ENCODE peak calls at places on chromosome 3, in four cellular contexts. Z is SJSA1, U is cardiac muscle cell, O is IMR-90. P is an unnamed sample. For H3K4me1, the result is how much of the 10 kb centered on the place peaks cover.

GRCh38 chr3:61315874-61316273 is 64.6 kb upstream of the FHIT start:
- DNase-seq in Z (no peak), U (peak), O (no peak), P (no peak)

GRCh38 chr3:66039590-66039887 is 821 bp upstream of the MAGI1 start:
- DNase-seq in Z (no peak), U (peak), O (no peak), P (peak)

GRCh38 chr3:106711650-106712049 is 665.6 kb upstream of the CCDC54 start:
- DNase-seq in Z (peak), U (peak), O (peak), P (no peak)

GRCh38 chr3:161700998-161701397 is 204.4 kb downstream of the OTOL1 start:
- DNase-seq in Z (no peak), U (no peak), O (no peak), P (no peak)

GRCh38 chr3:25064681-25065080 is 363.4 kb upstream of the RARB start:
- DNase-seq in Z (no peak), U (no peak), O (no peak), P (no peak)

GRCh38 chr3:106139834-106140233 is 271.0 kb upstream of the CBLB start:
- DNase-seq in Z (no peak), U (no peak), O (no peak), P (no peak)

GRCh38 chr3:14429237-14429636 is 26.8 kb downstream of the SLC6A6 start:
- DNase-seq in Z (no peak), U (no peak), O (peak), P (peak)

GRCh38 chr3:23760871-23761373 is 44.8 kb upstream of the UBE2E1 start:
- DNase-seq in Z (no peak), U (no peak), O (no peak), P (no peak)

GRCh38 chr3:40718209-40718608 is 193.4 kb downstream of the ZNF621 start:
- DNase-seq in Z (no peak), U (no peak), O (no peak), P (no peak)

GRCh38 chr3:172092658-172093057 is 53.3 kb downstream of the FNDC3B start:
- DNase-seq in Z (no peak), U (no peak), O (no peak), P (no peak)

GRCh38 chr3:4828279-4829030 is 150.8 kb upstream of the BHLHE40 start:
- DNase-seq in Z (peak), U (peak), O (peak), P (no peak)

GRCh38 chr3:38585791-38586420 is 63.6 kb downstream of the SCN5A start:
- DNase-seq in Z (no peak), U (no peak), O (no peak), P (no peak)

GRCh38 chr3:4770561-4770960 is 208.7 kb upstream of the BHLHE40 start:
- DNase-seq in Z (no peak), U (no peak), O (no peak), P (no peak)

GRCh38 chr3:131393868-131394267 is 12.3 kb downstream of the NUDT16 start:
- DNase-seq in Z (no peak), U (no peak), O (no peak), P (no peak)

GRCh38 chr3:5426094-5426883 is 238.8 kb downstream of the EDEM1 start:
- DNase-seq in Z (peak), U (peak), O (peak), P (peak)

GRCh38 chr3:195071011-195071728 is 199.8 kb downstream of the XXYLT1 start:
- DNase-seq in Z (no peak), U (no peak), O (no peak), P (peak)

GRCh38 chr3:106272302-106272701 is 403.5 kb upstream of the CBLB start:
- DNase-seq in Z (no peak), U (no peak), O (no peak), P (no peak)

GRCh38 chr3:169144691-169145090 is 518.8 kb downstream of the MECOM start:
- DNase-seq in Z (no peak), U (peak), O (peak), P (no peak)

GRCh38 chr3:113227146-113227545 is 15.8 kb downstream of the BOC start:
- DNase-seq in Z (no peak), U (no peak), O (no peak), P (no peak)

GRCh38 chr3:140753865-140754754 is 76.2 kb downstream of the TRIM42 start:
- DNase-seq in Z (no peak), U (no peak), O (no peak), P (no peak)

GRCh38 chr3:177554900-177555759 is 357.8 kb upstream of the TBL1XR1 start:
- DNase-seq in Z (no peak), U (peak), O (peak), P (no peak)

GRCh38 chr3:149316427-149316826 is 17.0 kb downstream of the TM4SF18 start:
- DNase-seq in Z (no peak), U (no peak), O (peak), P (no peak)

GRCh38 chr3:149314807-149315578 is 18.4 kb downstream of the TM4SF18 start:
- DNase-seq in Z (peak), U (peak), O (peak), P (no peak)

GRCh38 chr3:149313542-149313941 is 19.9 kb downstream of the TM4SF18 start:
- DNase-seq in Z (no peak), U (no peak), O (no peak), P (no peak)

GRCh38 chr3:149317072-149317471 is 16.4 kb downstream of the TM4SF18 start:
- DNase-seq in Z (no peak), U (no peak), O (no peak), P (no peak)

DNA sequence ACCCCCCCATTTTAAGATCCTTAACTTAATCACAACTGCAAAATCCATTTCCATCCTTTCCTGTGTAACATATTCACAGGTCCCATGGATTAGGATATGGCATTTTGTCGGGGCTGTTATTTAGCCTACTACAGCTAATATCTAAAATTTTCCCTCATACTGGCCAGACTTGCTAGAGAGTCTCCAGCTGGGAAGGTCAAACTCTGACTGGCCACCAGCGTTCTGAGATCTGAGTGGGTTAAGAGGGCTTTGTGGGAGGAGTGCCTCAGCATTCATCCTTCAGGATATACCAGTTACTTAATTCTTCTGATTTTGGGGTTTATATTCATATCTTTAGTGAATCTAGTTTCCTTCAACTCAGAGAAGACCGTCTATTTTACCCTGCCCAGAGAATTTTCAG is 17.7 kb downstream of the TM4SF18 start:
- DNase-seq in Z (no peak), U (peak), O (no peak), P (no peak)
- H3K4me1 ChIP-seq in Z (under half), U (under half), O (under half), P (under half)

DNA sequence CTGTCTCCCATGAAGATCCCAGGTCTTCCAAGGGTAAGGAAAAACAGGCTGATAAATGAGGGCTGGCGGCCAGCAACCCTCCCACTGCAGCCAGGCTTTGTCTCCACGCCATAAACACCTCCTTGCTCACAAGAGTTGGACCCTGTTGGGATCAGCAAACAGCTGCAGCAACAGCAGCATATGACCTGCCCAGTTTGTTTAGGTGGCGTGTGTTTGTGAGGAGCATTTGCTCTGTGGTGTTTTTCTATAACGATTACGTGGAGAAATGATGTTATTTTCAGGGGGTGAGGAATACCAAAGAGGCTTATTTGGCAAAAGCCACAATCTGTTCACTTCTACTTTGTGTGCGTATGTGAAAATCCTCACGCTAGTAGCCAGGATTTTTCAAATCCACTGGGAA is 58.5 kb downstream of the RFTN1 start:
- DNase-seq in Z (no peak), U (no peak), O (no peak), P (no peak)
- H3K27ac ChIP-seq in Z (no peak), U (no peak), O (no peak), P (no peak)

DNA sequence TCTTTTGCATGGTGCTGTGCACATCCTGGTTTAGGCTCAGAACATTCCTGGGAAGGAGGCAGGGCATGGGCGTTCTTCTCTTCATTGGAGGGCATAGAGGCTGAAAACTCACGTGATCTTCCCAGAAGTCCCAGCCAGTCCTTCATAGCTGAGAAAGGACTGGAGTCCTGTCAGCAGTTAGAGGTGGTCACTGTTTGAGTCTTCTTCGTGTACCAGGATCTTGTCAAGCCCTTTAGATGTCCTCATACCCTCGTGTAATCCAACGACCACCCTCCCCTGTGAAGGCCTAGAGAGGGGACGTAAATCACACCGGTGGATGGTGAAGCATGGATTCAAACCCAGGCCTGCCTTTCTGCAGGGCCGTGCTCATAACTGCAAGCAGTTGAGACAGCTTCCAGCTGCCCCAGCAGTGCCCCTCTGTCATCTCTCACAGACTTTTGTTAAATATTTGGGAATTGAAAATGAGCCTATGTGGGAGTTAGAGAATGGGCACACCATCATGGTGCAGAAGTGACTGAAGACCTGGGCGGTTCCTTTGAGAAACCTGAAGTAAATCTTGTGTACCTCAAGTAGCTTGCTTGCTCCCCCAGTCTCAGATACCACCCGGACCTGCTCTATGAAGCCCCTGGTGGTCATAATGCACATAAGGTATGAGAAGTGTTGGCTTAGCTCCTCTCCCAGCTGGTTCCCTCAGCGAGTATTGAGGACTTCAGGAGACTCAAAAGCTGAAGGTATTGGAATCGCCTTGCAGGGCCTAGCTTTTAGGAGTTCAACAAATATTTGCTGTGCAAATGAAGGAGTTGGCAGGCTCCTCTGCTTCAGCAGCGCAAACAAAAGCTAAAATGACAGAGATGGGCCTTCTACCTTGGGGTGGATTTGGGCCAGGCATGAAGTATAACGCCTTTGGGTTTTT is 1.4 kb downstream of the CMTM8 start:
- DNase-seq in Z (no peak), U (peak), O (no peak), P (no peak)
- H3K4me1 ChIP-seq in Z (under half), U (under half), O (under half), P (under half)

GRCh38 chr3:19886404-19886803 is 47.6 kb downstream of the EFHB start:
- DNase-seq in Z (no peak), U (no peak), O (no peak), P (no peak)

GRCh38 chr3:19891740-19892139 is 42.3 kb downstream of the EFHB start:
- DNase-seq in Z (no peak), U (no peak), O (peak), P (no peak)

GRCh38 chr3:19885468-19885867 is 48.5 kb downstream of the EFHB start:
- DNase-seq in Z (peak), U (peak), O (peak), P (no peak)

DNA sequence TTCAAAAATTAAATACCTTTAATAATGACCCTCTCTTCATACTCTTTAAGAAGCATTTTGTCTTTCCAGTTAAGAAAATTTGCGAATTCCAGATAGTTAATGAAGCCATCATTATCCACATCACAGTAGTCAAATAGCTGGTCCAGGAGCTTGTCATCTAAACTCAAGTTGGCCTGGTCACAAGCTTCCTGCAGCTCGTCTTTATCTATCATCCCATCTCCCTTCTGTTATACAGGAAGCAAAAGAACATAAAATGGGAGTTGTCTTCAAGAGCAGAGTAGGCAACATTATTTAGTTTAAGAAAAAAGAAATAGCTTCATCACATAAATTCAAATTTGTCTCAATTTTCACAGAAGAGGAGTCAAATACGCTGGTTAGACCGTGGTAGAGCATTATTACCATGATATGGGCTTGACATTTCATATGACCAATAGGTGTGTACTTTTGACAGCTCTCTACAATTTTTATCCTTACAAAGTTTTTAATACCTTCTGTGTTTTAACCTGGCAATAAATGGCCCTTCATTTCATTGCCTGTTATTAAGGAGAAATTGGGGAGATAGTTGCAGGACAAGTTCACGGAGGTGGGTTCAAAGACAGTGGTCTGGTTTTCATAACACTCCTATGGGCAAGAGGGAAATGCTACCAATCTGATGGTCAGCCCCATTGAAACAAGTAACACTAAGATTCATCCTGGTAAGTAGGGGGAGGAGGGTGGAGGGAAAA is 45.4 kb downstream of the EFHB start:
- DNase-seq in Z (no peak), U (peak), O (no peak), P (no peak)
- H3K27ac ChIP-seq in Z (peak), U (no peak), O (peak), P (no peak)

GRCh38 chr3:183587337-183587736 is 31.8 kb upstream of the KLHL6 start:
- DNase-seq in Z (no peak), U (no peak), O (no peak), P (no peak)
- H3K4me1 ChIP-seq in Z (under half), U (under half), O (under half), P (under half)

GRCh38 chr3:64086479-64086878 is 63.2 kb upstream of the PSMD6 start:
- DNase-seq in Z (no peak), U (no peak), O (no peak), P (no peak)
- H3K27ac ChIP-seq in Z (no peak), U (no peak), O (no peak), P (no peak)

DNA sequence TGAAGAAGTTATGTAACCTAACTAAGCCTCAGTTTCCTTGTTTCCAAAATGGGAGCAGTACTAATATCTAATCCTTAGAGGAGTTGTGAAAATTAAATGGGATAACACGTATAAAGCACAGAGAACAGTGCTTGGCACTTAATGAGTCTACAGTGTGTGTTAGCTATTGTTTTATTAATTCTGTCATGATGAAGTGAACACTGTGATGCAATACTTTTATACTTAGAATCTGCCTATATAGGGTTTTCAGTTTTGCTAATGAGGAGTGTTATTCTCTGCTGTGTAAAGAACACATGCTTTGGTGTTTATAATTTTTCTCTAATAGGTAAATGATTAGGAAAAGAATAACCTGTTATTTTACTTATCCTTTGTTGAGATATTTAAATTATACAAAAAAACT is 65.2 kb downstream of the MBNL1 start:
- DNase-seq in Z (no peak), U (no peak), O (no peak), P (no peak)
- H3K4me1 ChIP-seq in Z (under half), U (under half), O (under half), P (under half)

GRCh38 chr3:9649791-9650521 is 651 bp downstream of the MTMR14 start:
- DNase-seq in Z (no peak), U (no peak), O (no peak), P (no peak)
- H3K27ac ChIP-seq in Z (peak), U (no peak), O (peak), P (no peak)

GRCh38 chr3:126345231-126345630 is 12.0 kb downstream of the KLF15 start:
- DNase-seq in Z (no peak), U (no peak), O (no peak), P (no peak)

GRCh38 chr3:126345641-126346460 is 11.4 kb downstream of the KLF15 start:
- DNase-seq in Z (no peak), U (no peak), O (no peak), P (no peak)

GRCh38 chr3:126347543-126348161 is 9.6 kb downstream of the KLF15 start:
- DNase-seq in Z (no peak), U (no peak), O (no peak), P (peak)

GRCh38 chr3:126348308-126348920 is 8.8 kb downstream of the KLF15 start:
- DNase-seq in Z (no peak), U (peak), O (no peak), P (peak)

GRCh38 chr3:126346466-126346865 is 10.7 kb downstream of the KLF15 start:
- DNase-seq in Z (no peak), U (no peak), O (no peak), P (peak)
- H3K4me1 ChIP-seq in Z (under half), U (under half), O (under half), P (under half)

P was measured in aorta.